ENCODE peak calls at places on chromosome 11, in five cellular contexts. P, N, M, U and L are unnamed samples.

GRCh38 chr11:61567286-61568061 is 13.4 kb downstream of the SYT7 start:
- DNase-seq in N (peak), P (peak), U (peak), M (no peak), L (peak)

GRCh38 chr11:102117472-102118113 is 7.3 kb downstream of the YAP1 start:
- DNase-seq in U (no peak), P (peak), N (no peak), M (no peak), L (no peak)

GRCh38 chr11:4890279-4890678 is 8.6 kb downstream of the OR51T1 start:
- DNase-seq in M (no peak), P (peak), N (no peak), U (no peak), L (no peak)

GRCh38 chr11:96393753-96394348 is 4.0 kb downstream of the JRKL start:
- DNase-seq in P (peak), U (peak), N (peak), M (peak), L (peak)

GRCh38 chr11:19922689-19923035 is 210.0 kb downstream of the NAV2 start:
- DNase-seq in U (no peak), N (no peak), M (no peak), P (peak), L (no peak)

GRCh38 chr11:82539669-82540068 is 194.0 kb downstream of the FAM181B start:
- DNase-seq in N (no peak), P (no peak), M (no peak), U (no peak), L (no peak)

GRCh38 chr11:75762885-75763284 is 5.7 kb upstream of the DGAT2 start:
- DNase-seq in M (no peak), U (no peak), P (peak), N (no peak), L (peak)

GRCh38 chr11:134047586-134047999 is 21.3 kb upstream of the JAM3 start:
- DNase-seq in P (peak), U (no peak), N (peak), M (no peak), L (no peak)

GRCh38 chr11:130653838-130654601 is 205.6 kb downstream of the ADAMTS15 start:
- DNase-seq in N (no peak), P (peak), U (no peak), M (no peak), L (no peak)

GRCh38 chr11:67506426-67507032 is 1.4 kb upstream of the PITPNM1 start:
- DNase-seq in M (no peak), U (no peak), N (no peak), P (no peak), L (no peak)

GRCh38 chr11:72274435-72274834 is 30.5 kb upstream of the PHOX2A start:
- DNase-seq in U (no peak), N (no peak), M (no peak), P (peak), L (no peak)

GRCh38 chr11:111456086-111456858 is 55.9 kb downstream of the BTG4 start:
- DNase-seq in U (no peak), N (no peak), M (no peak), P (no peak), L (no peak)

GRCh38 chr11:111331711-111332479 is 33.5 kb downstream of the POU2AF3 start:
- DNase-seq in U (no peak), M (no peak), P (peak), N (no peak), L (no peak)

GRCh38 chr11:11553595-11553994 is 68.2 kb downstream of the GALNT18 start:
- DNase-seq in M (no peak), N (no peak), P (no peak), U (no peak), L (no peak)

GRCh38 chr11:32466279-32466915 is 31.1 kb upstream of the WT1 start:
- DNase-seq in M (no peak), N (no peak), U (no peak), P (no peak), L (no peak)

GRCh38 chr11:125079151-125079877 is 16.2 kb downstream of the SLC37A2 start:
- DNase-seq in P (no peak), U (no peak), M (no peak), N (no peak), L (no peak)

GRCh38 chr11:44607324-44607962 is 42.0 kb downstream of the CD82 start:
- DNase-seq in P (peak), M (no peak), U (no peak), N (no peak), L (no peak)

GRCh38 chr11:81203876-81204275 is 1529.8 kb downstream of the FAM181B start:
- DNase-seq in N (no peak), P (no peak), U (no peak), M (no peak), L (no peak)

GRCh38 chr11:61367406-61367805 is 5.2 kb downstream of the TMEM138 start:
- DNase-seq in P (no peak), M (no peak), U (no peak), N (no peak), L (no peak)

GRCh38 chr11:127103586-127104388 is 103.2 kb upstream of the KIRREL3 start:
- DNase-seq in M (no peak), P (no peak), N (no peak), U (no peak), L (no peak)

GRCh38 chr11:93054881-93055280 is 85.4 kb downstream of the MTNR1B start:
- DNase-seq in U (peak), P (peak), M (no peak), N (no peak), L (peak)

GRCh38 chr11:88352139-88352538 is 14.6 kb upstream of the CTSC start:
- DNase-seq in N (no peak), M (no peak), P (peak), U (no peak), L (no peak)

GRCh38 chr11:45106440-45106839 is 40.0 kb upstream of the PRDM11 start:
- DNase-seq in M (no peak), N (no peak), U (no peak), P (no peak), L (no peak)

GRCh38 chr11:67054851-67055523 is 1.7 kb upstream of the RHOD start:
- DNase-seq in N (peak), P (peak), M (no peak), U (peak), L (peak)

GRCh38 chr11:46381836-46382643 is 571 bp downstream of the MDK start:
- DNase-seq in N (peak), U (no peak), P (no peak), M (no peak), L (no peak)

GRCh38 chr11:27423125-27423524 is 49.5 kb downstream of the LGR4 start:
- DNase-seq in M (no peak), N (no peak), U (no peak), P (peak), L (no peak)

GRCh38 chr11:35815556-35816315 is 128.1 kb upstream of the LDLRAD3 start:
- DNase-seq in M (no peak), P (peak), U (no peak), N (no peak), L (no peak)

GRCh38 chr11:77619576-77620198 is 17.9 kb downstream of the CLNS1A start:
- DNase-seq in M (peak), N (no peak), U (peak), P (peak), L (peak)

GRCh38 chr11:61514050-61514917 is 5.7 kb downstream of the LRRC10B start:
- DNase-seq in P (no peak), U (no peak), N (no peak), M (no peak), L (no peak)

GRCh38 chr11:15875934-15876333 is 480.4 kb downstream of the SOX6 start:
- DNase-seq in N (no peak), M (no peak), U (no peak), P (no peak), L (no peak)

GRCh38 chr11:62879554-62879953 is 1.1 kb upstream of the SLC3A2 start:
- DNase-seq in N (no peak), U (no peak), M (no peak), P (no peak), L (no peak)

GRCh38 chr11:62004473-62004872 is 37.0 kb upstream of the FTH1 start:
- DNase-seq in U (no peak), M (peak), N (no peak), P (peak), L (no peak)

GRCh38 chr11:74357449-74357848 is 40.8 kb downstream of the PGM2L1 start:
- DNase-seq in U (no peak), M (no peak), P (peak), N (no peak), L (no peak)

GRCh38 chr11:93073026-93073425 is 103.6 kb downstream of the MTNR1B start:
- DNase-seq in M (no peak), P (no peak), N (no peak), U (no peak), L (no peak)

GRCh38 chr11:76512851-76513653 is 68.2 kb downstream of the EMSY start:
- DNase-seq in N (no peak), U (no peak), P (peak), M (no peak), L (no peak)

GRCh38 chr11:127998421-127998820 is 588.9 kb downstream of the ETS1 start:
- DNase-seq in N (no peak), P (peak), M (no peak), U (no peak), L (no peak)

GRCh38 chr11:12377106-12377823 is at the start of gene PARVA:
- DNase-seq in N (no peak), P (peak), U (peak), M (no peak), L (peak)

GRCh38 chr11:8732276-8732675 is 49.7 kb downstream of the RPL27A start:
- DNase-seq in P (no peak), M (peak), U (no peak), N (no peak), L (no peak)

DNA sequence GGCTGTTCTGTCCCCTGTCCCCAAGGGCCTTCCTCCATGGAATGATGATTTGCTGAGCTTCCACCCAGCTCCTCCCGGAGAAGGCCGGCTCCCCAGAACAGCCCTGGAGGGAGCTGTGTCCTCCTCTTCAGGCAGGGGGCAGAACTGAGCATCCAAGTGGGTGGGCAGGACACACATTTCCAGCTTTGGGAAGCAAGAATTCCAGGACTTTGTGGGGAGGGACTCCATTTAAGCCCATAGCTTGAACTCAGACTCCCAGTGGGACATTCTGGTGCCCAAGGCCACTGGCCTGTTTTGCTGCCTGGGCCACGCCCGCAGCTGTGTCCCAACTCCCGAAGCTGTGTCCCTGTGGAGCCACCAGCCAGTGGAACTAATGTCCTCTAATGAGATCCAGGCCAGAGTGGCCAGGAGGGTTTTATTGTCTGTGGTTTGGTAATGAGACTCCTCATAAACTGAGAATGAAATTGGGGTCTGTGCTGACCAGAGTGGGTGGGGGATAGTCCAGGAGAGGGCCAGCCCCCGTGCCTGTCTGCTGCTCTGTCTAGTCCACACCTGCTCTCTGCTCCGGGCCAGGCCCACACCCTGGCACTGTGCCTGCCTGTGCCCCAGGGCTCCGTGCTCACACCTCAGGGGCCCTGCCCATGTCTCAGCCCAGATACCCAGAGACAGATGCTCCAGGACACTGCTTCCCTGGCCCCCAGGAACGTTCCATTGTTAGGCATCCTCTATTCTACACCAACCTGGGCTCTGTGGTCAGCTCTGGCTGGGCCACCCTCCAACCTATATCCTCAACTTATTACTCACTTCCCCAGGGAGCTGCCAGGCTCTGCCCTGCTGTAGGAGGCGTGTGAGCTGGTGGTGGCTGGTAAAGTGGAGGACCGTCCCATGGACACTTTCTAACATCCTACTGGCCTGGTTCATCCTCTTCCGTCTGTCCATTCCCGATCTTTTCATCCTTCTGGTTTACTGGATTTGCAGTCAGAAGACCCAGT is 7.6 kb downstream of the NECTIN1 start:
- DNase-seq in P (no peak), N (peak), U (peak), M (no peak), L (peak)
- TF ChIP-seq SMC3 in P (no peak), N (peak), U (no peak), M (no peak), L (no peak)

GRCh38 chr11:49995559-49995958 is 13.2 kb upstream of the OR4C12 start:
- DNase-seq in M (no peak), N (peak), P (peak), U (no peak), L (peak)
- TF ChIP-seq BHLHE40 in M (no peak), N (no peak), P (no peak), U (no peak), L (no peak)

GRCh38 chr11:118931576-118931975 is 5.8 kb upstream of the BCL9L start:
- DNase-seq in M (no peak), P (no peak), U (no peak), N (no peak), L (no peak)

GRCh38 chr11:118939412-118939915 is 13.7 kb upstream of the BCL9L start:
- DNase-seq in N (no peak), U (no peak), M (no peak), P (no peak), L (no peak)

GRCh38 chr11:118933486-118933885 is 7.8 kb upstream of the BCL9L start:
- DNase-seq in P (peak), N (no peak), U (no peak), M (no peak), L (no peak)

GRCh38 chr11:118938491-118939411 is 13.0 kb upstream of the BCL9L start:
- DNase-seq in M (no peak), P (peak), N (no peak), U (no peak), L (peak)

DNA sequence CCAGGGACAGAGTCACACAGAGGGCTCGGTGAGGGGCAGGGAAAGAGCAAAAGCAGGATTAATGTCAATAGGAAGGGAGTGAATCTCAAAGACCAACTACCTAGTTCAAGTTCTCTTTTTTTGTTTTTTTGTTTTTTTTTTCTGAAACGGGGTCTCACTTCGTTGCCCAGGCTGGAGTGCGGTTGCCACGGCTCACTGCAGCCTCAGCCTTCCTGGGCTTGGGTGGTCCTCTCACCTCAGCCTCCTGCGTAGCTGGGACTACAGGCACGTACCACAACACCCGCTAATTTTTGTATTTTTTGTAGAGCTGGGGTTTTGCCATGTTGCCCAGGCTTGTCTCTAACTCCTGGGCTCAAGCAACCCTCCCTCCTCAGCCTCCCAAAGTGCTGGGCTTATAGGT is 9.7 kb upstream of the BCL9L start:
- DNase-seq in P (no peak), N (no peak), M (no peak), U (no peak), L (no peak)
- TF ChIP-seq SMC3 in P (no peak), N (no peak), M (no peak), U (no peak), L (no peak)

GRCh38 chr11:33861911-33862310 is 30.0 kb downstream of the LMO2 start:
- DNase-seq in N (no peak), P (no peak), U (no peak), M (no peak), L (no peak)

GRCh38 chr11:33860926-33861325 is 30.9 kb downstream of the LMO2 start:
- DNase-seq in P (no peak), N (no peak), U (no peak), M (no peak), L (no peak)

GRCh38 chr11:33859306-33859705 is 32.6 kb downstream of the LMO2 start:
- DNase-seq in M (no peak), U (no peak), P (no peak), N (no peak), L (no peak)

GRCh38 chr11:33861366-33861765 is 30.5 kb downstream of the LMO2 start:
- DNase-seq in N (no peak), U (no peak), M (no peak), P (no peak), L (no peak)

GRCh38 chr11:33857924-33858323 is 34.0 kb downstream of the LMO2 start:
- DNase-seq in U (peak), M (peak), N (peak), P (peak), L (peak)
- TF ChIP-seq BHLHE40 in U (no peak), M (peak), N (no peak), P (no peak), L (no peak)

GRCh38 chr11:41225856-41226255 is 233.6 kb downstream of the LRRC4C start:
- DNase-seq in N (no peak), U (no peak), M (no peak), P (no peak), L (no peak)
- TF ChIP-seq SMC3 in N (no peak), U (no peak), M (no peak), P (no peak), L (no peak)

GRCh38 chr11:1382429-1382828 is 7.3 kb upstream of the BRSK2 start:
- DNase-seq in P (no peak), N (no peak), M (no peak), U (no peak), L (no peak)
- TF ChIP-seq BHLHE40 in P (no peak), N (no peak), M (no peak), U (no peak), L (no peak)

GRCh38 chr11:121090145-121090721 is 10.8 kb upstream of the TECTA start:
- DNase-seq in M (no peak), U (no peak), N (no peak), P (no peak), L (no peak)

GRCh38 chr11:121086866-121087265 is 14.2 kb upstream of the TECTA start:
- DNase-seq in N (no peak), P (peak), U (no peak), M (no peak), L (no peak)

GRCh38 chr11:121095561-121095960 is 5.5 kb upstream of the TECTA start:
- DNase-seq in P (no peak), N (no peak), U (no peak), M (no peak), L (no peak)

GRCh38 chr11:121089566-121089965 is 11.5 kb upstream of the TECTA start:
- DNase-seq in M (no peak), U (no peak), P (no peak), N (no peak), L (no peak)

GRCh38 chr11:121091492-121092179 is 9.4 kb upstream of the TECTA start:
- DNase-seq in U (no peak), M (no peak), N (no peak), P (no peak), L (peak)
- TF ChIP-seq SMC3 in U (no peak), M (no peak), N (no peak), P (no peak), L (no peak)

GRCh38 chr11:65041206-65042035 is at the start of gene SAC3D1:
- DNase-seq in U (peak), P (peak), N (peak), M (no peak), L (no peak)
- TF ChIP-seq BHLHE40 in U (no peak), P (no peak), N (no peak), M (peak), L (peak)

GRCh38 chr11:121929581-121929980 is 186.4 kb downstream of the BLID start:
- DNase-seq in N (no peak), U (no peak), M (no peak), P (peak), L (peak)
- TF ChIP-seq SMC3 in N (no peak), U (no peak), M (no peak), P (no peak), L (no peak)